ENCODE peak calls at places on chromosome 13, in six cellular contexts. O is pancreas; F is right lobe of liver; C is ascending aorta; M is CD8-positive, alpha-beta T cell; V is cardiac muscle cell. G is an unnamed sample.

GRCh38 chr13:46288570-46289259 is 77.0 kb downstream of the LRRC63 start:
- DNase-seq in V (peak; percentile 69), M (no peak), O (no peak), F (no peak), C (no peak), G (no peak)

GRCh38 chr13:40410315-40410714 is 256.1 kb downstream of the FOXO1 start:
- DNase-seq in O (no peak), C (no peak), M (no peak), F (no peak), V (no peak), G (no peak)

GRCh38 chr13:90757127-90757680 is 590.3 kb upstream of the MIR17HG start:
- DNase-seq in O (no peak), V (no peak), C (no peak), M (no peak), F (no peak), G (no peak)

GRCh38 chr13:49086711-49087110 is 111.0 kb downstream of the FNDC3A start:
- DNase-seq in V (no peak), C (no peak), F (no peak), O (no peak), M (no peak), G (no peak)

GRCh38 chr13:112346173-112346898 is 29.8 kb upstream of the SPACA7 start:
- DNase-seq in C (no peak), V (peak; percentile 43), O (no peak), M (no peak), F (no peak), G (no peak)

GRCh38 chr13:88800505-88800904 is 1129.3 kb downstream of the SLITRK5 start:
- DNase-seq in O (no peak), F (no peak), M (no peak), C (no peak), V (no peak), G (no peak)

GRCh38 chr13:43136940-43137574 is 113.7 kb downstream of the DNAJC15 start:
- DNase-seq in M (no peak), O (no peak), F (peak; percentile 33), C (no peak), V (no peak), G (no peak)

GRCh38 chr13:49652691-49653305 is 24.5 kb downstream of the ARL11 start:
- DNase-seq in M (no peak), V (peak; percentile 60), C (no peak), F (no peak), O (no peak), G (no peak)

GRCh38 chr13:66691149-66691548 is 539.0 kb downstream of the PCDH9 start:
- DNase-seq in C (no peak), O (no peak), M (no peak), F (no peak), V (no peak), G (no peak)

GRCh38 chr13:66689037-66689619 is 541.0 kb downstream of the PCDH9 start:
- DNase-seq in V (peak; percentile 27), F (no peak), O (no peak), C (no peak), M (no peak), G (no peak)

GRCh38 chr13:66693656-66694055 is 536.5 kb downstream of the PCDH9 start:
- DNase-seq in V (no peak), O (no peak), C (no peak), F (no peak), M (no peak), G (no peak)

GRCh38 chr13:66689628-66690027 is 540.5 kb downstream of the PCDH9 start:
- DNase-seq in M (no peak), F (peak; percentile 13), O (no peak), V (no peak), C (no peak), G (no peak)
- TF ChIP-seq CTCF in M (no peak), F (peak; percentile 15), O (no peak), V (peak; percentile 51), C (no peak), G (no peak)

DNA sequence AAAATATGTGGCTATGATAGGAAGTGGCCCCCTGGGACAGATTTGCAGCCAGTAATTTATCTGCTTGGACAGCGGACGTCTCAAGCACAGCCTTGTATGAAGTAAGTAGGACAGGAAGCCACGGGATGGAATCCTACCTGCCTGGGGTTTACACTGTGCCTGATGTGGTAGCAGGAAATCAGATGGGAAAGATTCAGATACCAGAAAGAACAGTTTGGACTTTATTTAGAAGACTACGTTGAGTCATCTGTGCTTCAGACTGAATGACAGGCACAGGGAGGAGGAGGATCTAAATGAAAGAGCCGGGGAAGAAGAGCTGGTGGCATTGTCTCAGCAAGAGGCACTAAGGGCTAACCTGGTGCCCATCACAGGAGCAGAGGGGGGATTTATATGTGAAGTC is 328.7 kb downstream of the SLC7A1 start:
- DNase-seq in O (no peak), F (no peak), C (no peak), V (no peak), M (no peak), G (no peak)
- H3K27ac ChIP-seq in O (no peak overlapping the region), F (no peak overlapping the region), C (no peak overlapping the region), V (no peak overlapping the region), M (no peak overlapping the region), G (no peak overlapping the region)

GRCh38 chr13:20945952-20946383 is 43.4 kb upstream of the XPO4 start:
- DNase-seq in M (no peak), O (no peak), V (peak; percentile 39), F (no peak), C (peak; percentile 70), G (no peak)

GRCh38 chr13:20940083-20940482 is 37.5 kb upstream of the XPO4 start:
- DNase-seq in F (no peak), C (no peak), O (no peak), M (no peak), V (no peak), G (no peak)

GRCh38 chr13:20939662-20940061 is 37.1 kb upstream of the XPO4 start:
- DNase-seq in M (no peak), C (no peak), O (no peak), V (no peak), F (no peak), G (no peak)

GRCh38 chr13:20943519-20944012 is 41.0 kb upstream of the XPO4 start:
- DNase-seq in V (peak; percentile 81), M (peak; percentile 12), F (peak; percentile 82), C (peak; percentile 95), O (peak; percentile 79), G (peak; percentile 88)

GRCh38 chr13:20942938-20943518 is 40.5 kb upstream of the XPO4 start:
- DNase-seq in F (no peak), C (no peak), O (no peak), M (no peak), V (no peak), G (no peak)
- H3K4me3 ChIP-seq in F (no peak overlapping the region), C (peak overlapping the region; percentile 28), O (no peak overlapping the region), M (no peak overlapping the region), V (no peak overlapping the region), G (no peak overlapping the region)

GRCh38 chr13:21504379-21504778 is 45.3 kb upstream of the ZDHHC20 start:
- DNase-seq in F (no peak), C (no peak), M (no peak), V (no peak), O (no peak), G (no peak)

GRCh38 chr13:21501709-21502108 is 42.6 kb upstream of the ZDHHC20 start:
- DNase-seq in M (no peak), O (no peak), F (no peak), V (no peak), C (no peak), G (no peak)
- TF ChIP-seq CTCF in M (no peak), O (no peak), F (no peak), V (no peak), C (no peak), G (no peak)

GRCh38 chr13:44906758-44907157 is 82.5 kb downstream of the NUFIP1 start:
- DNase-seq in M (no peak), V (peak; percentile 20), C (peak; percentile 74), O (no peak), F (no peak), G (no peak)
- H3K27ac ChIP-seq in M (no peak overlapping the region), V (no peak overlapping the region), C (peak overlapping the region; percentile 75), O (peak overlapping the region; percentile 28), F (peak overlapping the region; percentile 15), G (no peak overlapping the region)

GRCh38 chr13:101416181-101417042 is at the start of gene NALCN:
- DNase-seq in O (peak; percentile 36), M (no peak), F (peak; percentile 28), V (peak; percentile 55), C (peak; percentile 74), G (no peak)

GRCh38 chr13:101417043-101417406 is 717 bp upstream of the NALCN start:
- DNase-seq in F (no peak), O (no peak), C (no peak), V (no peak), M (no peak), G (no peak)

GRCh38 chr13:101417501-101417900 is 1.2 kb upstream of the NALCN start:
- DNase-seq in F (no peak), C (no peak), O (no peak), M (no peak), V (no peak), G (no peak)

GRCh38 chr13:101412076-101412475 is 4.2 kb downstream of the NALCN start:
- DNase-seq in O (no peak), M (no peak), V (no peak), C (no peak), F (no peak), G (no peak)

DNA sequence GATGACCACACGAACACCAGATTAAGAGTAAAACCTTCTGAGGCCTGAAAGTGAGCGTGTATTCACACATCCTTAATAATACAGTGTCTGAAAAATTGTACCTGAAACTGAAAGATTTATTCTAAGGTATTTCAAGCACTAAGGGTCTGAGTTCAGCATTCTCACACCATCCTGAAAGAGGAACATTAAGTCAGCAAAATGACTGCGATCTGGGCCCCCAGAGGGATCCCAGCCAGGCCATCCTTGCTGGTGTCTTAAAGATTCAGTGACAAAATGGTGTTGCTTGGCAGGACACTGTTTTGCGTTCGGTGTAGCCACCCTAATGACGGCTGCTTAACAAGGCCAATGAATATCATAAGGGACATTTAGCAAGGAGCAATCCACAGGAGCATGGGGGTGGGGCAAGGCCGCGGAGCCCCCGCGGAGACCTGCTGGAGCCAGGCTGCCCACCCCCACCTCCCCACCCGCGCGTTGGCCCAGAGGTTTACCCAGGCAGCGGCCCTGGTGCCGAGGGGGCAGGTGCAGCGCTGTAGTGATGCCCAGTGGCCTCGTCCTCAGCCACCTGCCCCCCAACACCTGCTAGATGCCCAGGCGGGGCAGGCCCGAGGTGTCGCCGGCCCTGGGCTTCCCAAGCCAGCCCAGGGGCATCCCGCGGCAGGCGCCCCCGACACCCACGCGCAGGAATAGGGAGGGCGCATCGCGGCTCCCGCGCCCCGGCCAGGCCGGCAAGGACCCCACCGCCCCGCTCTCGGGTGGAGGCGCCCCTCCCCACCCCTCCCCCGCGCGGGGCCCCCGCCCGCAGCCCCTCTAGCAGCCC is 742 bp downstream of the NALCN start:
- DNase-seq in F (no peak), V (no peak), M (no peak), C (no peak), O (peak; percentile 19), G (no peak)
- H3K4me3 ChIP-seq in F (peak overlapping the region; percentile 61), V (peak overlapping the region; percentile 74), M (no peak overlapping the region), C (peak overlapping the region; percentile 98), O (peak overlapping the region; percentile 48), G (no peak overlapping the region)

GRCh38 chr13:26280822-26281221 is 26.9 kb downstream of the CDK8 start:
- DNase-seq in C (no peak), O (no peak), F (no peak), V (no peak), M (no peak), G (no peak)
- TF ChIP-seq CTCF in C (no peak), O (no peak), F (no peak), V (no peak), M (no peak), G (no peak)

G was measured in lung.